ENCODE peak calls at places on chromosomes 16 and 17, in five cellular contexts. L is SK-N-SH, Z is K562, O is GM12891, N is GM12878. V is an unnamed sample.

GRCh38 chr16:56294599-56294998 is 103.3 kb downstream of the GNAO1 start:
- DNase-seq in N (no peak), Z (no peak), O (no peak), L (no peak), V (no peak)

GRCh38 chr17:14919580-14920160 is 345.5 kb downstream of the PMP22 start:
- DNase-seq in O (no peak), Z (no peak), L (no peak), N (no peak), V (no peak)

GRCh38 chr16:69443809-69444611 is 19.6 kb downstream of the CYB5B start:
- DNase-seq in L (peak; percentile 31), Z (peak; percentile 60), N (no peak), O (no peak), V (no peak)

GRCh38 chr17:13550291-13550690 is 51.4 kb downstream of the HS3ST3A1 start:
- DNase-seq in N (no peak), L (no peak), Z (no peak), O (no peak), V (no peak)

GRCh38 chr17:39759204-39759603 is 21.5 kb downstream of the GRB7 start:
- DNase-seq in L (no peak), O (no peak), Z (no peak), N (no peak), V (no peak)

GRCh38 chr17:14149751-14150150 is 80.4 kb downstream of the COX10 start:
- DNase-seq in L (no peak), Z (no peak), O (no peak), N (no peak), V (no peak)

GRCh38 chr17:37299257-37299985 is 76.4 kb upstream of the C17orf78 start:
- DNase-seq in L (no peak), O (no peak), N (no peak), Z (no peak), V (no peak)

GRCh38 chr17:10026786-10027046 is 121.6 kb upstream of the RCVRN start:
- DNase-seq in L (no peak), O (no peak), N (no peak), Z (no peak), V (no peak)

GRCh38 chr16:88387941-88388627 is 5.3 kb downstream of the ZNF469 start:
- DNase-seq in O (no peak), N (no peak), Z (no peak), L (no peak), V (no peak)

GRCh38 chr16:88530051-88530857 is 39.9 kb upstream of the ZC3H18 start:
- DNase-seq in L (no peak), Z (no peak), O (no peak), N (no peak), V (no peak)

GRCh38 chr17:79997004-79997673 is 38.5 kb downstream of the TBC1D16 start:
- DNase-seq in L (no peak), N (peak; percentile 45), Z (no peak), O (no peak), V (no peak)

GRCh38 chr17:56130030-56130429 is 23.2 kb upstream of the ANKFN1 start:
- DNase-seq in Z (no peak), O (no peak), L (no peak), N (no peak), V (no peak)

GRCh38 chr17:66508896-66509843 is 206.8 kb downstream of the PRKCA start:
- DNase-seq in O (no peak), L (no peak), N (no peak), Z (peak; percentile 58), V (no peak)

GRCh38 chr17:62597920-62598319 is 29.6 kb upstream of the MRC2 start:
- DNase-seq in N (no peak), Z (no peak), L (no peak), O (no peak), V (no peak)

GRCh38 chr17:55134486-55135157 is 130.1 kb upstream of the HLF start:
- DNase-seq in L (no peak), Z (no peak), N (no peak), O (no peak), V (no peak)

GRCh38 chr17:68103148-68103547 is 67.6 kb downstream of the KPNA2 start:
- DNase-seq in L (peak; percentile 28), O (no peak), Z (no peak), N (no peak), V (no peak)

GRCh38 chr16:88194397-88195020 is 188.2 kb upstream of the ZNF469 start:
- DNase-seq in O (no peak), Z (no peak), L (peak; percentile 87), N (no peak), V (no peak)

GRCh38 chr17:49730078-49730786 is 22.5 kb upstream of the SLC35B1 start:
- DNase-seq in N (no peak), Z (no peak), O (no peak), L (no peak), V (no peak)

GRCh38 chr16:65249768-65250167 is 127.9 kb upstream of the CDH11 start:
- DNase-seq in Z (no peak), O (no peak), N (no peak), L (no peak), V (no peak)

GRCh38 chr16:58032710-58033293 is 7.2 kb downstream of the MMP15 start:
- DNase-seq in O (no peak), L (peak; percentile 94), N (no peak), Z (peak; percentile 62), V (no peak)

GRCh38 chr17:1627219-1627986 is 1.2 kb downstream of the SLC43A2 start:
- DNase-seq in Z (peak; percentile 34), N (no peak), O (no peak), L (no peak), V (peak; percentile 48)

DNA sequence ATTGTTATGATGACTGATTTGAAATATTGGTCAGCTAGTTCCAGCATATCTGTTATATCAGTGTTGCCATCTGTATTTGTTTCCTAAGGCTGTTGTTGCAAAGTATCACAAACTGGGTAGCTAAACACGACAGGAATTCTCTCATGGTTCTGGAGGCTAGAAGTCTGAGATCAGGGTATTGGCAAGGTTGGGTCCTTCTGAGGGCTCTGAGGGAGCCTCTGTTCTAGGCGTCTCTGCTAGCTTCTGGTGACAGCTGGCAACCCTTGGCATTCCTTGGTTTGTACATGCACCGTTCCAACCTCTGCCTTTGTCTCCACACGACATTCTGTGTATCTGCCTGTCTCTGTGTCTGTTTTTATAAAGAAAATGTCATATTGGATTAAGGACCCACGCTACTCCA is 219.9 kb upstream of the NLRP1 start:
- DNase-seq in O (no peak), L (no peak), Z (no peak), N (no peak), V (no peak)
- TF ChIP-seq TAF1 in O (no peak), L (no peak), Z (no peak), N (no peak), V (no peak)

GRCh38 chr16:375927-376816 is 5.6 kb downstream of the PGAP6 start:
- DNase-seq in L (no peak), N (no peak), O (no peak), Z (no peak), V (no peak)
- TF ChIP-seq POLR2AphosphoS5 in L (no peak), N (no peak), O (no peak), Z (no peak), V (no peak)

GRCh38 chr17:17670701-17671319 is 10.4 kb upstream of the RAI1 start:
- DNase-seq in L (no peak), N (no peak), O (no peak), Z (no peak), V (no peak)
- TF ChIP-seq TAF1 in L (no peak), N (no peak), O (no peak), Z (no peak), V (no peak)

GRCh38 chr17:63919311-63919723 is 678 bp upstream of the GH1 start:
- DNase-seq in L (peak; percentile 89), N (peak; percentile 71), O (peak; percentile 69), Z (peak; percentile 79), V (peak; percentile 85)

GRCh38 chr17:63917646-63918045 is 993 bp downstream of the GH1 start:
- DNase-seq in Z (no peak), L (no peak), N (no peak), O (no peak), V (no peak)

GRCh38 chr17:63914471-63914870 is 3.4 kb upstream of the CSHL1 start:
- DNase-seq in O (no peak), L (no peak), Z (no peak), N (no peak), V (no peak)

GRCh38 chr17:63918305-63918704 is 334 bp downstream of the GH1 start:
- DNase-seq in N (no peak), Z (no peak), O (no peak), L (no peak), V (no peak)

DNA sequence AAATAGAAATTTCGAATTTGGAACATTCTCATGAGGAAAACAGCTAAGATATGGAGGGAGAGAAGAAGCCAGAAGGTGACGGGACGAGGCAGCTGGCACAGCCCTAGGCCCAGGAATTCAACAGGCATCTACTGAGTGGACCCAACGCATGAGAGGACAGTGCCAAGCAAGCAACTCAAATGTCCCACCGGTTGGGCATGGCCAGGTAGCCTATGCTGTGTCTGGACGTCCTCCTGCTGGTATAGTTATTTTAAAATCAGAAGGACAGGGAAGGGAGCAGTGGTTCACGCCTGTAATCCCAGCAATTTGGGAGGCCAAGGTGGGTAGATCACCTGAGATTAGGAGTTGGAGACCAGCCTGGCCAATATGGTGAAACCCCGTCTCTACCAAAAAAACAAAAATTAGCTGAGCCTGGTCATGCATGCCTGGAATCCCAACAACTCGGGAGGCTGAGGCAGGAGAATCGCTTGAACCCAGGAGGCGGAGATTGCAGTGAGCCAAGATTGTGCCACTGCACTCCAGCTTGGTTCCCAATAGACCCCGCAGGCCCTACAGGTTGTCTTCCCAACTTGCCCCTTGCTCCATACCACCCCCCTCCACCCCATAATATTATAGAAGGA is 2.0 kb downstream of the GH1 start:
- DNase-seq in Z (no peak), L (no peak), O (no peak), N (no peak), V (no peak)
- TF ChIP-seq POLR2AphosphoS5 in Z (no peak), L (no peak), O (no peak), N (no peak), V (no peak)

GRCh38 chr16:81521141-81521626 is 76.6 kb downstream of the CMIP start:
- DNase-seq in N (no peak), O (peak; percentile 72), Z (peak; percentile 41), L (peak; percentile 84), V (peak; percentile 48)
- TF ChIP-seq TAF1 in N (no peak), O (no peak), Z (no peak), L (no peak), V (no peak)

GRCh38 chr17:77118251-77118928 is 22.4 kb upstream of the SEC14L1 start:
- DNase-seq in L (no peak), Z (no peak), O (no peak), N (no peak), V (no peak)
- TF ChIP-seq POLR2AphosphoS5 in L (no peak), Z (no peak), O (no peak), N (no peak), V (no peak)